ENCODE peak calls at places on chromosomes 6 and 20, in six cellular contexts. H, L, E, V, A and R are unnamed samples.

GRCh38 chr6:145736854-145737181 is 1.5 kb upstream of the EPM2A start:
- DNase-seq in H (no peak), V (no peak), A (no peak), L (no peak), E (no peak), R (no peak)

GRCh38 chr6:10305740-10306423 is 109.0 kb downstream of the TFAP2A start:
- DNase-seq in V (no peak), A (no peak), H (no peak), L (no peak), E (no peak), R (no peak)

GRCh38 chr20:58145506-58146080 is 82.9 kb downstream of the ANKRD60 start:
- DNase-seq in L (no peak), H (no peak), A (no peak), E (no peak), V (no peak), R (no peak)

GRCh38 chr6:31010393-31011060 is at the start of gene MUC22:
- DNase-seq in V (peak), L (no peak), H (no peak), A (no peak), E (no peak), R (no peak)

GRCh38 chr20:58102744-58103516 is 125.5 kb downstream of the ANKRD60 start:
- DNase-seq in A (no peak), E (no peak), H (no peak), V (peak), L (no peak), R (no peak)

GRCh38 chr6:55974688-55975087 is 99.3 kb upstream of the BMP5 start:
- DNase-seq in H (no peak), A (no peak), V (no peak), E (no peak), L (no peak), R (no peak)

GRCh38 chr6:11363881-11364576 is 131.6 kb upstream of the NEDD9 start:
- DNase-seq in E (no peak), H (no peak), A (no peak), V (peak), L (no peak), R (no peak)

GRCh38 chr6:27592481-27593199 is 119.7 kb upstream of the ZNF184 start:
- DNase-seq in H (no peak), V (no peak), L (peak), A (no peak), E (no peak), R (no peak)

GRCh38 chr6:6771224-6771915 is 182.8 kb downstream of the LY86 start:
- DNase-seq in A (no peak), H (no peak), V (no peak), L (no peak), E (no peak), R (no peak)

DNA sequence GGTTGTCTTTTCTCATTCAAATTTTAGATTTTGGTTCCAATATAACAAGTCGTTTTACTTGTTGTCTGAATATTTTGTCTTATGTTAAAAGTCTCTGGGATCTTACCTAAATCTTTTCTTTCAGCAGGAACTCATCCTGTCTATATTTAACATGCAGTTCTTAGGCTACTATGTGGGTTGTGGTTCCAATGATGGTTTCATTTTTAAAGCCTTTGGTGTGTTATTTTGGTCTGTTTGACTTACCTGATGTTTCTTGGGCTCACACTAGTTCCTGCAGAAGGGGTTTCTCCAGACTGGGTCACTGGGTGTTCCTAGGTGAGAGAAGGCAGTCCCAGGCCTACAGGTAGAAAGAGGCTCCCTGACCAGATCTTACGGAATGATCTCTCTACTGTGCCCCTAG is 17.4 kb downstream of the PRL start:
- DNase-seq in A (no peak), H (no peak), V (no peak), E (no peak), L (no peak), R (no peak)
- TF ChIP-seq CTCF in A (no peak), H (no peak), V (no peak), E (no peak), L (no peak), R (no peak)

GRCh38 chr6:108250240-108250866 is 10.5 kb downstream of the SNX3 start:
- DNase-seq in V (no peak), H (no peak), L (no peak), A (no peak), E (no peak), R (no peak)
- TF ChIP-seq CTCF in V (no peak), H (no peak), L (peak), A (no peak), E (no peak), R (no peak)

GRCh38 chr20:44271915-44272663 is 25.0 kb downstream of the GDAP1L1 start:
- DNase-seq in L (no peak), H (no peak), V (no peak), A (no peak), E (no peak), R (no peak)
- TF ChIP-seq CTCF in L (peak), H (no peak), V (no peak), A (no peak), E (no peak), R (no peak)

GRCh38 chr6:160138839-160139419 is 17.3 kb downstream of the SLC22A1 start:
- DNase-seq in A (no peak), E (no peak), L (no peak), H (no peak), V (no peak), R (no peak)
- TF ChIP-seq CTCF in A (no peak), E (no peak), L (no peak), H (no peak), V (no peak), R (no peak)

DNA sequence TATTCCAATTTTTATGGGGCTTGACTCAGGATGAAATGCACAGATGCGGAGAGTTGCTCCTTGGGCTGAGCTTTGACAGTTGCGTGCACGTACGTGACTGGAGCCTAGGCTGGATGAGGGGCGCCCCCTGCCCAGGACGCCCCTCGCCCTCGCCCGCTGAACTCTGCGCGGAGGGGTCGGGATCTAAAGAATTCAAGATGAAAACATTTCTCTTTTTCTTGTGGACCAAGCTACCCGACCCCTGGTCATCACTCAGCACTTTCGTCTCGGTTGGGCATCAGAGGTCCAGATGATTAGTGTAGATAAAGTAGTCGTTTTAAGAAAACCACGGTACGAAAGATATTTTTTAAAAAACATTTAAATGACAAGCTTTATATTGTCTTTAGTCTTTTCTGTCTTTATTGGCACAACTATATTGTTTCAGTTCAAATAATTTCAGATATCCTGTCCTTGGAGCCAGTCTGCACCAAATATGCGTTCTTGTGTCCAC is 745 bp downstream of the DTD1 start:
- DNase-seq in E (peak), V (no peak), H (no peak), L (no peak), A (no peak), R (no peak)
- TF ChIP-seq CTCF in E (no peak), V (no peak), H (no peak), L (no peak), A (no peak), R (no peak)